ENCODE peak calls at places on chromosomes 16 and 17, in six cellular contexts. J is neuronal stem cell, G is mesendoderm, Z is H1, Y is IMR-90, P is mesenchymal stem cell. A is an unnamed sample.

GRCh38 chr16:66274335-66275110 is 92.0 kb upstream of the CDH5 start:
- DNase-seq in J (no peak), G (no peak), Z (no peak), Y (peak; percentile 44), P (no peak), A (peak; percentile 16)

GRCh38 chr17:49434821-49435581 is 20.3 kb upstream of the PHB1 start:
- DNase-seq in J (peak; percentile 69), G (peak; percentile 83), Z (peak; percentile 38), Y (peak; percentile 41), P (peak; percentile 66), A (peak; percentile 89)

GRCh38 chr17:60371818-60372510 is 20.0 kb downstream of the USP32 start:
- DNase-seq in J (no peak), G (peak; percentile 35), Z (no peak), Y (no peak), P (no peak), A (no peak)

GRCh38 chr17:65559802-65560627 is 1.4 kb downstream of the AXIN2 start:
- DNase-seq in J (no peak), G (peak; percentile 74), Z (no peak), Y (no peak), P (no peak), A (peak; percentile 74)

GRCh38 chr16:50853329-50853728 is 111.4 kb downstream of the CYLD start:
- DNase-seq in J (no peak), G (no peak), Z (no peak), Y (no peak), P (no peak), A (no peak)

GRCh38 chr17:3808701-3809100 is 7.7 kb upstream of the ITGAE start:
- DNase-seq in J (no peak), G (no peak), Z (no peak), Y (no peak), P (no peak), A (no peak)

GRCh38 chr16:27450836-27451341 is 48.9 kb downstream of the IL21R start:
- DNase-seq in J (no peak), G (no peak), Z (no peak), Y (no peak), P (peak; percentile 31), A (no peak)

GRCh38 chr17:65442250-65442649 is 119.2 kb downstream of the AXIN2 start:
- DNase-seq in J (no peak), G (no peak), Z (no peak), Y (no peak), P (no peak), A (no peak)

GRCh38 chr16:15607700-15608396 is 35.1 kb downstream of the MARF1 start:
- DNase-seq in J (no peak), G (peak; percentile 17), Z (no peak), Y (peak; percentile 82), P (peak; percentile 85), A (no peak)

GRCh38 chr16:1902547-1903219 is 15.5 kb downstream of the HS3ST6 start:
- DNase-seq in J (no peak), G (no peak), Z (no peak), Y (no peak), P (no peak), A (no peak)

GRCh38 chr17:18261146-18261515 is 669 bp downstream of the MIEF2 start:
- DNase-seq in J (no peak), G (peak; percentile 67), Z (no peak), Y (peak; percentile 44), P (peak; percentile 57), A (peak; percentile 68)

GRCh38 chr16:49833055-49833454 is 22.9 kb downstream of the ZNF423 start:
- DNase-seq in J (no peak), G (no peak), Z (no peak), Y (no peak), P (no peak), A (no peak)

GRCh38 chr17:56779898-56780777 is 53.6 kb downstream of the C17orf67 start:
- DNase-seq in J (peak; percentile 70), G (peak; percentile 78), Z (peak; percentile 36), Y (peak; percentile 66), P (peak; percentile 71), A (peak; percentile 90)

GRCh38 chr17:59355695-59356323 is 24.4 kb downstream of the YPEL2 start:
- DNase-seq in J (no peak), G (no peak), Z (no peak), Y (no peak), P (no peak), A (no peak)

GRCh38 chr17:59355030-59355694 is 23.7 kb downstream of the YPEL2 start:
- DNase-seq in J (no peak), G (no peak), Z (no peak), Y (no peak), P (no peak), A (no peak)

GRCh38 chr17:59357929-59358328 is 26.5 kb downstream of the YPEL2 start:
- DNase-seq in J (no peak), G (no peak), Z (no peak), Y (peak; percentile 73), P (peak; percentile 65), A (no peak)

GRCh38 chr17:59356543-59357218 is 25.2 kb downstream of the YPEL2 start:
- DNase-seq in J (no peak), G (no peak), Z (no peak), Y (peak; percentile 73), P (no peak), A (no peak)

GRCh38 chr17:59357219-59357699 is 25.8 kb downstream of the YPEL2 start:
- DNase-seq in J (no peak), G (no peak), Z (no peak), Y (no peak), P (no peak), A (no peak)
- H3K9ac ChIP-seq in J (no peak overlapping the region), G (no peak overlapping the region), Z (no peak overlapping the region), Y (no peak overlapping the region), P (no peak overlapping the region), A (no peak overlapping the region)

GRCh38 chr17:42578282-42578869 is 847 bp upstream of the PSMC3IP start:
- DNase-seq in J (peak; percentile 79), G (peak; percentile 95), Z (peak; percentile 72), Y (peak; percentile 70), P (peak; percentile 84), A (peak; percentile 95)
- H2BK15ac ChIP-seq in J (no peak overlapping the region), G (no peak overlapping the region), Z (no peak overlapping the region), Y (no peak overlapping the region), P (no peak overlapping the region), A (no peak overlapping the region)

GRCh38 chr16:78768723-78769122 is 669.3 kb downstream of the WWOX start:
- DNase-seq in J (no peak), G (no peak), Z (no peak), Y (no peak), P (no peak), A (no peak)
- H3K9ac ChIP-seq in J (no peak overlapping the region), G (no peak overlapping the region), Z (no peak overlapping the region), Y (no peak overlapping the region), P (no peak overlapping the region), A (no peak overlapping the region)

GRCh38 chr17:61492759-61493526 is 40.7 kb downstream of the TBX4 start:
- DNase-seq in J (no peak), G (no peak), Z (no peak), Y (peak; percentile 56), P (peak; percentile 27), A (no peak)
- H2BK15ac ChIP-seq in J (no peak overlapping the region), G (no peak overlapping the region), Z (no peak overlapping the region), Y (peak overlapping the region; percentile 80), P (no peak overlapping the region), A (no peak overlapping the region)

DNA sequence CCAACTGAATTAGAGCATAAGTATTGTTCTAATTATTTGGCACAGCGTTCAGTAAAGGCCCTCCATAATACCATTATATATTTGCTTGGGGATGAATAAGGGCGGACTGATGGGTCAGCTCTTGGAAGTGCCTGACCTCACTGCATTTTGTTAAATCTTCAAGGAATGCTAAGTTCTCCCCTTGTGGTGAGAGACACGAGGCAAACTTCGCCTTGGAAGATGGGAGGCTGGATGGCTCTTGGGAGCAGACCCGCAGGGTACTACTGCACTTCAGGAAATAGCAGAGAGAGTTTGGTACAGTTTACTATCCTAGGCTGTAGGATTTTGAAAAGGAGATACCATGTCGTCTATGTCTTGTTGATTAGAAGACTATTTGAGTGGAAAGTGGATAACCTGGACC is 87.0 kb upstream of the RPRML start:
- DNase-seq in J (no peak), G (peak; percentile 72), Z (no peak), Y (no peak), P (peak; percentile 7), A (peak; percentile 60)
- H3K9ac ChIP-seq in J (no peak overlapping the region), G (no peak overlapping the region), Z (no peak overlapping the region), Y (no peak overlapping the region), P (peak overlapping the region; percentile 99), A (no peak overlapping the region)

GRCh38 chr17:6205525-6205924 is 135.3 kb downstream of the WSCD1 start:
- DNase-seq in J (no peak), G (no peak), Z (no peak), Y (no peak), P (no peak), A (no peak)
- H2BK15ac ChIP-seq in J (no peak overlapping the region), G (no peak overlapping the region), Z (no peak overlapping the region), Y (no peak overlapping the region), P (no peak overlapping the region), A (no peak overlapping the region)

GRCh38 chr16:79297297-79297696 is 303.2 kb downstream of the MAF start:
- DNase-seq in J (no peak), G (no peak), Z (no peak), Y (no peak), P (no peak), A (no peak)

GRCh38 chr16:79297805-79298204 is 302.7 kb downstream of the MAF start:
- DNase-seq in J (no peak), G (no peak), Z (no peak), Y (no peak), P (no peak), A (no peak)

GRCh38 chr16:79299154-79299799 is 301.3 kb downstream of the MAF start:
- DNase-seq in J (peak; percentile 96), G (no peak), Z (peak; percentile 68), Y (no peak), P (no peak), A (peak; percentile 61)

GRCh38 chr16:79296491-79296890 is 304.0 kb downstream of the MAF start:
- DNase-seq in J (no peak), G (no peak), Z (no peak), Y (no peak), P (no peak), A (no peak)

GRCh38 chr16:79298476-79299153 is 301.9 kb downstream of the MAF start:
- DNase-seq in J (no peak), G (no peak), Z (no peak), Y (no peak), P (no peak), A (no peak)
- H3K9ac ChIP-seq in J (no peak overlapping the region), G (no peak overlapping the region), Z (no peak overlapping the region), Y (no peak overlapping the region), P (no peak overlapping the region), A (no peak overlapping the region)